ENCODE peak calls at places on chromosome 20, in five cellular contexts. One of them, this sample, is unnamed.

GRCh38 chr20:4788314-4788713 is 66.6 kb downstream of the PRND start:
- DNase-seq in IMR-90: no peak
- DNase-seq in mesenchymal stem cell: no peak
- DNase-seq in H9: no peak
- DNase-seq in mesendoderm: no peak
- DNase-seq in this sample: no peak

GRCh38 chr20:45359406-45360148 is 3.4 kb upstream of the SYS1 start:
- DNase-seq in IMR-90: no peak
- DNase-seq in mesenchymal stem cell: peak; percentile 67
- DNase-seq in H9: no peak
- DNase-seq in mesendoderm: no peak
- DNase-seq in this sample: no peak

GRCh38 chr20:36835025-36835424 is 40.9 kb upstream of the TLDC2 start:
- DNase-seq in IMR-90: no peak
- DNase-seq in mesenchymal stem cell: no peak
- DNase-seq in H9: no peak
- DNase-seq in mesendoderm: no peak
- DNase-seq in this sample: no peak

GRCh38 chr20:13638162-13638495 is 603 bp downstream of the TASP1 start:
- DNase-seq in IMR-90: peak; percentile 16
- DNase-seq in mesenchymal stem cell: no peak
- DNase-seq in H9: no peak
- DNase-seq in mesendoderm: peak; percentile 58
- DNase-seq in this sample: no peak

GRCh38 chr20:47691632-47692031 is 93.6 kb downstream of the SULF2 start:
- DNase-seq in IMR-90: peak; percentile 22
- DNase-seq in mesenchymal stem cell: peak; percentile 55
- DNase-seq in H9: no peak
- DNase-seq in mesendoderm: peak; percentile 67
- DNase-seq in this sample: peak; percentile 17

GRCh38 chr20:58839474-58839874 is 11.2 kb downstream of the GNAS-AS1 start:
- DNase-seq in IMR-90: peak; percentile 24
- DNase-seq in mesenchymal stem cell: no peak
- DNase-seq in H9: peak; percentile 76
- DNase-seq in mesendoderm: peak; percentile 69
- DNase-seq in this sample: no peak

GRCh38 chr20:41989935-41990635 is 371.9 kb upstream of the CHD6 start:
- DNase-seq in IMR-90: no peak
- DNase-seq in mesenchymal stem cell: no peak
- DNase-seq in H9: no peak
- DNase-seq in mesendoderm: no peak
- DNase-seq in this sample: peak; percentile 11

GRCh38 chr20:48523191-48523757 is 304.5 kb downstream of the PREX1 start:
- DNase-seq in IMR-90: peak; percentile 59
- DNase-seq in mesenchymal stem cell: peak; percentile 37
- DNase-seq in H9: peak; percentile 66
- DNase-seq in mesendoderm: peak; percentile 88
- DNase-seq in this sample: peak; percentile 92

GRCh38 chr20:52031574-52032303 is 159.8 kb downstream of the ZFP64 start:
- DNase-seq in IMR-90: peak; percentile 88
- DNase-seq in mesenchymal stem cell: peak; percentile 97
- DNase-seq in H9: no peak
- DNase-seq in mesendoderm: peak; percentile 16
- DNase-seq in this sample: no peak

GRCh38 chr20:59765599-59766177 is 161.3 kb downstream of the PHACTR3 start:
- DNase-seq in IMR-90: no peak
- DNase-seq in mesenchymal stem cell: no peak
- DNase-seq in H9: peak; percentile 58
- DNase-seq in mesendoderm: peak; percentile 32
- DNase-seq in this sample: peak; percentile 42

GRCh38 chr20:62360854-62361798 is 6.0 kb downstream of the LAMA5 start:
- DNase-seq in IMR-90: no peak
- DNase-seq in mesenchymal stem cell: no peak
- DNase-seq in H9: peak; percentile 73
- DNase-seq in mesendoderm: peak; percentile 68
- DNase-seq in this sample: no peak

GRCh38 chr20:49446808-49447207 is 35.7 kb downstream of the KCNB1 start:
- DNase-seq in IMR-90: no peak
- DNase-seq in mesenchymal stem cell: peak; percentile 9
- DNase-seq in H9: peak; percentile 71
- DNase-seq in mesendoderm: peak; percentile 91
- DNase-seq in this sample: peak; percentile 36

GRCh38 chr20:36941403-36941835 is 10.1 kb downstream of the SAMHD1 start:
- DNase-seq in IMR-90: no peak
- DNase-seq in mesenchymal stem cell: no peak
- DNase-seq in H9: no peak
- DNase-seq in mesendoderm: no peak
- DNase-seq in this sample: no peak

GRCh38 chr20:15045246-15045645 is 707.8 kb upstream of the FLRT3 start:
- DNase-seq in IMR-90: no peak
- DNase-seq in mesenchymal stem cell: no peak
- DNase-seq in H9: no peak
- DNase-seq in mesendoderm: no peak
- DNase-seq in this sample: no peak

GRCh38 chr20:45538209-45538798 is 978 bp downstream of the WFDC6 start:
- DNase-seq in IMR-90: no peak
- DNase-seq in mesenchymal stem cell: no peak
- DNase-seq in H9: peak; percentile 58
- DNase-seq in mesendoderm: peak; percentile 79
- DNase-seq in this sample: no peak

GRCh38 chr20:47727170-47727880 is 58.0 kb downstream of the SULF2 start:
- DNase-seq in IMR-90: no peak
- DNase-seq in mesenchymal stem cell: no peak
- DNase-seq in H9: no peak
- DNase-seq in mesendoderm: no peak
- DNase-seq in this sample: no peak

GRCh38 chr20:37007898-37008649 is 56.6 kb upstream of the SAMHD1 start:
- DNase-seq in IMR-90: peak; percentile 56
- DNase-seq in mesenchymal stem cell: peak; percentile 59
- DNase-seq in H9: no peak
- DNase-seq in mesendoderm: peak; percentile 7
- DNase-seq in this sample: no peak

GRCh38 chr20:38190936-38191371 is 25.9 kb upstream of the TGM2 start:
- DNase-seq in IMR-90: no peak
- DNase-seq in mesenchymal stem cell: no peak
- DNase-seq in H9: no peak
- DNase-seq in mesendoderm: no peak
- DNase-seq in this sample: no peak

GRCh38 chr20:39280875-39281274 is 318.7 kb downstream of the DHX35 start:
- DNase-seq in IMR-90: no peak
- DNase-seq in mesenchymal stem cell: no peak
- DNase-seq in H9: no peak
- DNase-seq in mesendoderm: no peak
- DNase-seq in this sample: no peak

GRCh38 chr20:41468994-41469600 is 102.5 kb upstream of the EMILIN3 start:
- DNase-seq in IMR-90: no peak
- DNase-seq in mesenchymal stem cell: no peak
- DNase-seq in H9: no peak
- DNase-seq in mesendoderm: no peak
- DNase-seq in this sample: no peak

GRCh38 chr20:6140947-6141346 is 18.1 kb upstream of the FERMT1 start:
- DNase-seq in IMR-90: no peak
- DNase-seq in mesenchymal stem cell: peak; percentile 6
- DNase-seq in H9: no peak
- DNase-seq in mesendoderm: peak; percentile 51
- DNase-seq in this sample: no peak

GRCh38 chr20:32585011-32585518 is at the start of gene NOL4L:
- DNase-seq in IMR-90: no peak
- DNase-seq in mesenchymal stem cell: peak; percentile 32
- DNase-seq in H9: no peak
- DNase-seq in mesendoderm: no peak
- DNase-seq in this sample: no peak

GRCh38 chr20:32581839-32582658 is 3.1 kb downstream of the NOL4L start:
- DNase-seq in IMR-90: no peak
- DNase-seq in mesenchymal stem cell: no peak
- DNase-seq in H9: no peak
- DNase-seq in mesendoderm: no peak
- DNase-seq in this sample: no peak

GRCh38 chr20:32582659-32583580 is 2.2 kb downstream of the NOL4L start:
- DNase-seq in IMR-90: no peak
- DNase-seq in mesenchymal stem cell: peak; percentile 39
- DNase-seq in H9: no peak
- DNase-seq in mesendoderm: peak; percentile 53
- DNase-seq in this sample: peak; percentile 67

GRCh38 chr20:32585519-32586127 is 490 bp upstream of the NOL4L start:
- DNase-seq in IMR-90: no peak
- DNase-seq in mesenchymal stem cell: no peak
- DNase-seq in H9: no peak
- DNase-seq in mesendoderm: no peak
- DNase-seq in this sample: no peak

DNA sequence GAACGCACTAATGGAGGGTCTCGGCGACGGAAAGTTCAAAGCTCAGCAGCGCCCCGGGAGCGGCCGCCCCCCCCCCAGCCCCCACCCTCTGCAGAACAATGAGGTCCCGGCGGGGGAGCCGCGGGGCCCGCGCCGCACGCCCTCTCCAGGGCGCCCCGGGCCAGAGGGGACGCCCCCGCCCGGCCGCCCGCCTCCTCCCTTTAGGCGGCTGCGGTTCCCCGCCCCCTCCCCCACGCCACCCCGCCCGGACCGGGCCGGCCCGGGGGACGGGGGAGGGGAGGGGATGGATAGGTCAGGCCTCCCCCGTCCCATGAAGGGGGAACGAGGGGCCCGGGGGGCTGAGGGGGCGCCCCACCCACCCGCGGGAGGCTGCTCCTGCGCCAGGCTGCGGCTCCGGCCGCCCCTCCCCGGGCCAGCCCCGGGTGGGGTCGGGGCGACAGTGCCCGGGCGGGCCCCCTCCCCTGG is 1.5 kb downstream of the NOL4L start:
- DNase-seq in IMR-90: no peak
- DNase-seq in mesenchymal stem cell: no peak
- DNase-seq in H9: no peak
- DNase-seq in mesendoderm: peak; percentile 34
- DNase-seq in this sample: no peak
- H3K4me1 ChIP-seq in IMR-90: no peaks in the 10 kb centered on the region
- H3K4me1 ChIP-seq in mesenchymal stem cell: peaks cover 20% of the 10 kb centered on the region
- H3K4me1 ChIP-seq in H9: peaks cover 2% of the 10 kb centered on the region
- H3K4me1 ChIP-seq in mesendoderm: peaks cover 3% of the 10 kb centered on the region
- H3K4me1 ChIP-seq in this sample: peaks cover 25% of the 10 kb centered on the region

GRCh38 chr20:8066662-8067061 is 47.1 kb upstream of the TMX4 start:
- DNase-seq in IMR-90: no peak
- DNase-seq in mesenchymal stem cell: peak; percentile 26
- DNase-seq in H9: no peak
- DNase-seq in mesendoderm: no peak
- DNase-seq in this sample: no peak

GRCh38 chr20:8062781-8063180 is 43.2 kb upstream of the TMX4 start:
- DNase-seq in IMR-90: peak; percentile 51
- DNase-seq in mesenchymal stem cell: peak; percentile 33
- DNase-seq in H9: no peak
- DNase-seq in mesendoderm: peak; percentile 32
- DNase-seq in this sample: no peak

DNA sequence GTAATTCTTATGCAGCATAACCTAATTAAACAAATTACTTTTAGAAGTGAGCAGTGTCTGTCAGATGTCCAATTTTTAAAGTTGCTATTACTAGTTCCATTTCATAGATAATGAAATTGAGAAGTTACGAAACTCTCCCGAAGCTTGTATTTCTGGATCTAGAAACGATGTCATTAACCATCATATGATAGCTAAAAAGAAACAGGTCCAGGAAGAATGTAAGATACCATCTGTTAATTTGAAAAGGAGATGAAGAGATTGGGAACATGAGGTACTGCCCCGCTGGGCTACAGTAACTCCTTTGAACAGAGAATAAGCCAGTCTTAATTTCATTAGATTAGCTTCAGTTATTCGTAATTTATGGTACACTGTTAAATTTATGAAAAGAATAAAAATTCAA is 47.5 kb upstream of the TMX4 start:
- DNase-seq in IMR-90: no peak
- DNase-seq in mesenchymal stem cell: no peak
- DNase-seq in H9: no peak
- DNase-seq in mesendoderm: no peak
- DNase-seq in this sample: no peak
- H2BK120ac ChIP-seq in IMR-90: no peak overlapping the region
- H2BK120ac ChIP-seq in mesenchymal stem cell: no peak overlapping the region
- H2BK120ac ChIP-seq in H9: no peak overlapping the region
- H2BK120ac ChIP-seq in mesendoderm: no peak overlapping the region
- H2BK120ac ChIP-seq in this sample: no peak overlapping the region

GRCh38 chr20:33434434-33434833 is 9.1 kb downstream of the SNTA1 start:
- DNase-seq in IMR-90: no peak
- DNase-seq in mesenchymal stem cell: no peak
- DNase-seq in H9: no peak
- DNase-seq in mesendoderm: no peak
- DNase-seq in this sample: no peak
- H3K4me1 ChIP-seq in IMR-90: peaks cover 2% of the 10 kb centered on the region
- H3K4me1 ChIP-seq in mesenchymal stem cell: peaks cover 8% of the 10 kb centered on the region
- H3K4me1 ChIP-seq in H9: no peaks in the 10 kb centered on the region
- H3K4me1 ChIP-seq in mesendoderm: no peaks in the 10 kb centered on the region
- H3K4me1 ChIP-seq in this sample: peaks cover 4% of the 10 kb centered on the region

GRCh38 chr20:53867741-53868351 is 202.5 kb downstream of the BCAS1 start:
- DNase-seq in IMR-90: no peak
- DNase-seq in mesenchymal stem cell: no peak
- DNase-seq in H9: no peak
- DNase-seq in mesendoderm: no peak
- DNase-seq in this sample: no peak

GRCh38 chr20:53870426-53871199 is 199.8 kb downstream of the BCAS1 start:
- DNase-seq in IMR-90: no peak
- DNase-seq in mesenchymal stem cell: no peak
- DNase-seq in H9: no peak
- DNase-seq in mesendoderm: peak; percentile 55
- DNase-seq in this sample: no peak

GRCh38 chr20:53869466-53870258 is 200.7 kb downstream of the BCAS1 start:
- DNase-seq in IMR-90: peak; percentile 74
- DNase-seq in mesenchymal stem cell: peak; percentile 78
- DNase-seq in H9: peak; percentile 80
- DNase-seq in mesendoderm: peak; percentile 91
- DNase-seq in this sample: peak; percentile 50

GRCh38 chr20:53865905-53866786 is 204.2 kb downstream of the BCAS1 start:
- DNase-seq in IMR-90: peak; percentile 77
- DNase-seq in mesenchymal stem cell: peak; percentile 90
- DNase-seq in H9: peak; percentile 62
- DNase-seq in mesendoderm: peak; percentile 93
- DNase-seq in this sample: peak; percentile 52

DNA sequence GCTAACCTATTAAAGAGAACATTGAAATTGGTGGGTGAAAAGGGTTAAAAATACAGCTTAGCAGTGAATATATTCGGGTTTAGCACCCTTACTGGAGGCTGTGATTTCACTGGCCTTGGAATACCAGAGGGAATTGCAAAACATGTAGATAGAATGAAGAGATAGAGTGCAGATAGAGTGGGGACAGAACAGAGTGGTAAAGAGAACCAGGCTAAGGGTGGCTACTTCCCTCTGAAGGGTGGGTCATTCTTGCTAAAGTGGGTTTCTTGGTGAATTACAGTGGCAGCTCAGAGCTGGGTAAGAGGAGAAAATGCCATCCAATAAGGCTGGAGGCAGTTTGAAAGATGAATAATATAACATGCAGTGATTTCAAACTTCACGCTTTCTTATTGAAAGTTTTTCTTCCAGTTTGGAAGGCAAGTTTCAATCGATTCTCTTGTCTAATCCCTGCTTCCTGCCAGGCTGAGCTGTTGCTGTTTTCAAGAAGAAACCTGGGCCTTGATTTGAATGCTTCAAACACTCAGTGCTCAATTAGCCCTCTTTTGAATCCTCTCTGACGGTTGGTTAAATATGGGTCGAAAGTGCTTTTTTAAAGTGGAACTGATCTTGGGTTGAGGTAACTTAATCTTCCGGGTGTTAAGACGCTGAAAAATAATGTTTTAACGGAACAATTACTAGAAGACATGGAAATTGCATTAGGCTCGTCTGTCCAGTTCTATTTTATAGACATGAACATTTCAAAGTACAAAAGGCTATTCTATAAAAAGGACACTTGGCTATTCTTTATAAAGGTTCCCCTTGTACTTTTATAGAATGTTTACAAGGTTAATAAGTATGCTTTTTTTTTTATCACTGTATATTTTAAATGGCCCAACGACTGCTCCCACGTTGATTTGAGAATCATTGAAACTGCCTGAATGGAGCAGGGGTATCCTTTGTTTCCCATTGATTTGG is 203.3 kb downstream of the BCAS1 start:
- DNase-seq in IMR-90: no peak
- DNase-seq in mesenchymal stem cell: peak; percentile 68
- DNase-seq in H9: no peak
- DNase-seq in mesendoderm: peak; percentile 71
- DNase-seq in this sample: no peak
- H2BK120ac ChIP-seq in IMR-90: peak overlapping the region; percentile 89
- H2BK120ac ChIP-seq in mesenchymal stem cell: peak overlapping the region; percentile 61
- H2BK120ac ChIP-seq in H9: peak overlapping the region; percentile 65
- H2BK120ac ChIP-seq in mesendoderm: peak overlapping the region; percentile 45
- H2BK120ac ChIP-seq in this sample: no peak overlapping the region

This sample was measured in neuronal stem cell.